ENCODE peak calls at places on chromosomes 13 and 19, in nine cellular contexts. L is effector memory CD8-positive, alpha-beta T cell; N is activated CD4-positive, alpha-beta T cell treated with anti-CD3 and anti-CD28 coated beads, Interleukin-2, amount 50 U/mL, for 1 hour; I is CD8-positive, alpha-beta T cell; Q is COR-L47; P is naive thymus-derived CD8-positive, alpha-beta T cell; Y is tibial nerve; B is RPMI7951; O is RCC 7860. R is an unnamed sample.
A peak's percentile ranks its signal among the peaks of the same experiment; 100 is the strongest.

GRCh38 chr13:24381539-24382265 is 72.3 kb downstream of the C1QTNF9 start:
- DNase-seq in Y (no peak), I (no peak), N (no peak), L (no peak), O (no peak), Q (no peak), B (peak; percentile 74), P (no peak), R (no peak)

GRCh38 chr19:29370276-29370675 is 155.5 kb upstream of the VSTM2B start:
- DNase-seq in P (no peak), L (no peak), B (no peak), N (no peak), I (no peak), Q (no peak), O (no peak), Y (no peak), R (no peak)

GRCh38 chr13:108156749-108157148 is 58.6 kb downstream of the LIG4 start:
- DNase-seq in Q (no peak), N (no peak), B (no peak), I (no peak), O (no peak), Y (no peak), P (no peak), L (no peak), R (no peak)

GRCh38 chr19:7450243-7451223 is 38.3 kb downstream of the PEX11G start:
- DNase-seq in P (no peak), N (no peak), Q (no peak), B (peak; percentile 18), I (no peak), L (no peak), Y (no peak), O (peak; percentile 25), R (no peak)

GRCh38 chr19:4457654-4458406 is at the start of gene UBXN6:
- DNase-seq in I (peak; percentile 97), B (peak; percentile 98), Y (peak; percentile 95), O (peak; percentile 94), L (peak; percentile 95), N (peak; percentile 98), P (peak; percentile 98), Q (peak; percentile 98), R (peak; percentile 98)

GRCh38 chr19:42424345-42424707 is 2.9 kb downstream of the LIPE start:
- DNase-seq in P (no peak), Y (no peak), I (no peak), N (no peak), L (no peak), Q (no peak), O (no peak), B (no peak), R (no peak)

GRCh38 chr13:86559915-86560314 is 760.7 kb upstream of the SLITRK6 start:
- DNase-seq in N (no peak), L (no peak), B (peak; percentile 27), Q (no peak), I (no peak), Y (no peak), P (no peak), O (no peak), R (no peak)

GRCh38 chr19:51128227-51128626 is 3.5 kb downstream of the SIGLEC9 start:
- DNase-seq in Q (no peak), N (no peak), Y (no peak), O (no peak), P (no peak), B (no peak), I (no peak), L (no peak), R (no peak)

GRCh38 chr13:22903925-22904324 is 276.9 kb upstream of the SGCG start:
- DNase-seq in L (no peak), I (no peak), O (no peak), Y (no peak), B (no peak), N (no peak), Q (no peak), P (no peak), R (no peak)

GRCh38 chr19:19546751-19547162 is 8.7 kb downstream of the CILP2 start:
- DNase-seq in Y (no peak), I (no peak), N (no peak), Q (no peak), P (no peak), L (no peak), O (no peak), B (no peak), R (no peak)

GRCh38 chr13:103953859-103954258 is 887.6 kb upstream of the SLC10A2 start:
- DNase-seq in P (no peak), N (no peak), Y (no peak), L (no peak), O (no peak), B (no peak), Q (no peak), I (no peak), R (no peak)

GRCh38 chr13:105627270-105627669 is 908.2 kb downstream of the EFNB2 start:
- DNase-seq in I (no peak), Q (no peak), P (no peak), N (no peak), L (no peak), Y (no peak), B (peak; percentile 44), O (no peak), R (no peak)

GRCh38 chr19:2555422-2556220 is 79.7 kb downstream of the GADD45B start:
- DNase-seq in P (no peak), L (no peak), B (no peak), Y (no peak), Q (no peak), O (no peak), N (no peak), I (no peak), R (no peak)

GRCh38 chr19:55066107-55066709 is 3.3 kb upstream of the RDH13 start:
- DNase-seq in B (no peak), I (no peak), Y (no peak), L (no peak), O (no peak), N (no peak), P (no peak), Q (no peak), R (no peak)

GRCh38 chr19:3543150-3544053 is 4.4 kb downstream of the TEKTIP1 start:
- DNase-seq in Q (no peak), P (no peak), L (no peak), B (no peak), I (no peak), Y (no peak), N (no peak), O (no peak), R (no peak)

GRCh38 chr13:66974174-66974573 is 256.0 kb downstream of the PCDH9 start:
- DNase-seq in O (no peak), Y (no peak), I (no peak), P (no peak), B (no peak), N (no peak), L (no peak), Q (no peak), R (no peak)

GRCh38 chr19:24159707-24160106 is 72.7 kb downstream of the ZNF254 start:
- DNase-seq in Y (no peak), Q (no peak), L (no peak), B (no peak), N (no peak), O (no peak), P (no peak), I (no peak), R (no peak)

GRCh38 chr13:61350351-61350750 is 65.3 kb downstream of the PCDH20 start:
- DNase-seq in B (no peak), P (no peak), Q (no peak), L (no peak), Y (no peak), N (no peak), I (no peak), O (peak; percentile 25), R (no peak)

GRCh38 chr13:43686557-43686956 is 100.2 kb downstream of the ENOX1 start:
- DNase-seq in B (peak; percentile 78), I (no peak), O (peak; percentile 47), Y (no peak), Q (no peak), L (no peak), N (no peak), P (no peak), R (no peak)

GRCh38 chr13:33761744-33762143 is 56.2 kb upstream of the RFC3 start:
- DNase-seq in N (no peak), L (no peak), O (no peak), Q (no peak), Y (no peak), I (no peak), P (no peak), B (peak; percentile 63), R (no peak)

GRCh38 chr13:74839656-74840055 is 642.3 kb downstream of the TBC1D4 start:
- DNase-seq in L (no peak), O (no peak), N (no peak), P (no peak), B (no peak), Q (no peak), I (no peak), Y (no peak), R (no peak)